ENCODE peak calls at places on chromosome 7, in ten cellular contexts. T, H, U, S, Q, Z, V, X, J and L are unnamed samples.
A peak's percentile ranks its signal among the peaks of the same experiment; 100 is the strongest.

GRCh38 chr7:140923358-140924006 is 1.2 kb downstream of the BRAF start:
- DNase-seq in S (peak; percentile 4), T (peak; percentile 15), Z (no peak), U (peak; percentile 18), H (no peak), V (no peak), J (peak; percentile 35), X (no peak), Q (no peak), L (no peak)

GRCh38 chr7:37315752-37316711 is 132.6 kb downstream of the ELMO1 start:
- DNase-seq in T (no peak), V (no peak), J (peak; percentile 16), Z (peak; percentile 45), H (no peak), U (no peak), X (no peak), Q (peak; percentile 43), S (no peak), L (no peak)

GRCh38 chr7:71131256-71131752 is 640 bp upstream of the GALNT17 start:
- DNase-seq in V (peak; percentile 33), Q (no peak), J (no peak), X (peak; percentile 6), U (peak; percentile 77), Z (peak; percentile 27), H (no peak), T (peak; percentile 0), S (peak; percentile 2), L (no peak)

GRCh38 chr7:151993977-151994676 is 31.3 kb upstream of the GALNT11 start:
- DNase-seq in Z (no peak), H (no peak), X (peak; percentile 41), Q (no peak), T (no peak), V (no peak), U (peak; percentile 15), J (no peak), S (no peak), L (no peak)

GRCh38 chr7:100007887-100008286 is 7.5 kb upstream of the ZKSCAN1 start:
- DNase-seq in Z (no peak), J (no peak), Q (no peak), H (no peak), S (no peak), X (no peak), T (no peak), V (no peak), U (no peak), L (no peak)

GRCh38 chr7:111869266-111869665 is 307.0 kb upstream of the IMMP2L start:
- DNase-seq in X (no peak), H (no peak), J (no peak), Q (no peak), T (no peak), U (no peak), Z (no peak), V (no peak), S (no peak), L (no peak)

GRCh38 chr7:107693396-107693795 is 32.8 kb downstream of the SLC26A4 start:
- DNase-seq in H (no peak), X (no peak), Z (no peak), U (no peak), Q (no peak), S (peak; percentile 50), J (peak; percentile 36), V (no peak), T (no peak), L (no peak)

GRCh38 chr7:154777023-154777422 is 225.9 kb downstream of the PAXIP1 start:
- DNase-seq in X (no peak), U (no peak), H (no peak), S (no peak), Z (no peak), J (no peak), T (no peak), Q (no peak), V (no peak), L (no peak)

GRCh38 chr7:19114591-19114855 is 2.9 kb downstream of the TWIST1 start:
- DNase-seq in T (no peak), V (no peak), J (peak; percentile 44), S (no peak), H (no peak), Z (no peak), Q (no peak), U (no peak), X (no peak), L (no peak)

GRCh38 chr7:129199406-129199805 is 11.0 kb downstream of the SMO start:
- DNase-seq in T (no peak), X (no peak), V (no peak), U (no peak), Z (no peak), S (no peak), J (no peak), Q (no peak), H (no peak), L (no peak)

GRCh38 chr7:10708447-10708846 is 265.2 kb upstream of the PHF14 start:
- DNase-seq in S (no peak), X (peak; percentile 22), V (peak; percentile 73), J (no peak), Z (no peak), Q (no peak), T (no peak), U (peak; percentile 65), H (no peak), L (no peak)
- TF ChIP-seq CTCF in S (peak; percentile 47), X (no peak), V (peak; percentile 61), J (no peak), Z (no peak), Q (no peak), T (no peak), U (peak; percentile 22), H (no peak), L (peak; percentile 51)

DNA sequence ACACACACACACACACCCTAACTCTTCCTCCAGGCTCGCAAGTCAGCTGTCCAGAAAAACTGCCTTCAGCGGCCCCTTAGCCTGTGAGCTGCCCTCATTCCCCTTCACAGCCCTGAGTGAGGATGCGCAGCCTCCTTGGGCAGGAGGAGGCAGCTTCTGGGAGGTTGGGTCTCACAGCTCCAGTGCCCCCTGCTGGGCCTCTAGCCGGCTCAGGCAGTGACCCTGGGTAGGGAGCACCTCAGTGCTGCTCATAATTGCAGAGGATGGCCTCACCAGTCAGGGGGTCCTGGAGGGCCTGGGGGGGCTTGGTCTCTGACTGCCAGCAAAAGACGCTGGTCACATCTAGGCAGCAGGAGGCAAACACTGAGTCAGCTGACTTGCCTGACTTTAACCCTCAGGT is 43.7 kb downstream of the ZNF273 start:
- DNase-seq in V (no peak), U (peak; percentile 28), H (no peak), Z (no peak), J (peak; percentile 4), Q (peak; percentile 28), X (peak; percentile 53), S (no peak), T (no peak), L (no peak)
- TF ChIP-seq CTCF in V (no peak), U (no peak), H (no peak), Z (no peak), J (peak; percentile 11), Q (no peak), X (peak; percentile 29), S (peak; percentile 49), T (no peak), L (no peak)

GRCh38 chr7:40306596-40306995 is 171.8 kb downstream of the SUGCT start:
- DNase-seq in Q (no peak), V (no peak), S (peak; percentile 70), X (no peak), T (peak; percentile 64), U (no peak), Z (no peak), H (no peak), J (no peak), L (no peak)

GRCh38 chr7:40316176-40316575 is 181.4 kb downstream of the SUGCT start:
- DNase-seq in T (no peak), V (no peak), Q (no peak), X (no peak), H (no peak), J (no peak), U (no peak), Z (no peak), S (no peak), L (no peak)

GRCh38 chr7:40315277-40315676 is 180.5 kb downstream of the SUGCT start:
- DNase-seq in Z (no peak), Q (no peak), T (peak; percentile 62), X (no peak), U (no peak), H (no peak), V (no peak), J (no peak), S (no peak), L (no peak)

GRCh38 chr7:40310213-40310612 is 175.4 kb downstream of the SUGCT start:
- DNase-seq in V (no peak), T (peak; percentile 36), U (no peak), Q (no peak), X (no peak), H (no peak), S (no peak), J (no peak), Z (no peak), L (no peak)

DNA sequence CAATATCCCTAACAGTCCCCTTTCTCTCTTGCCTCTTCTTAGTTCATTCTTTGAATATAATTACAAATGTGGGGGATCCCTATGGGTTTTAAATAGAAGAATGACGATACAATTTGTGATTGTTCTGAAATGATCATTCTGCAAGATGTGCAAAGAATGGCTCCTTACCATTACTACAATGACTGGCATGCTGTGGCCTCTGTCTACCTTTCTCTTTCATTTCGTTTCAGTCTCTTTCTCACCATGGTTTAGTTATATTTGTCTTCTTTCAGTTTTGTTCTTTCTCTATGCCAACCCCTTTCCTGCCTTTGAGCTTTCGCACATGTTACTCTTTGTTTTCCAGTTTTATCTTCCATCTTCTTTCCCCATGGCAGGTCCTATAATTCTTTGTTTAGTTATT is 176.5 kb downstream of the SUGCT start:
- DNase-seq in H (no peak), S (no peak), T (no peak), Q (no peak), X (no peak), V (peak; percentile 65), J (no peak), U (no peak), Z (no peak), L (no peak)
- TF ChIP-seq CTCF in H (no peak), S (no peak), T (no peak), Q (no peak), X (no peak), V (no peak), J (no peak), U (no peak), Z (no peak), L (no peak)

GRCh38 chr7:49320083-49320482 is 395.7 kb downstream of the CDC14C start:
- DNase-seq in X (no peak), Z (no peak), J (no peak), H (no peak), S (no peak), U (no peak), T (no peak), Q (no peak), V (no peak), L (no peak)

GRCh38 chr7:49327155-49327554 is 402.8 kb downstream of the CDC14C start:
- DNase-seq in J (no peak), H (no peak), Q (no peak), V (no peak), T (no peak), X (no peak), U (no peak), S (no peak), Z (no peak), L (no peak)

GRCh38 chr7:49322476-49322875 is 398.1 kb downstream of the CDC14C start:
- DNase-seq in S (no peak), Q (no peak), X (no peak), J (no peak), U (no peak), T (no peak), H (no peak), Z (no peak), V (peak; percentile 53), L (no peak)

GRCh38 chr7:49324707-49325106 is 400.4 kb downstream of the CDC14C start:
- DNase-seq in H (no peak), J (peak; percentile 46), U (no peak), Q (no peak), S (no peak), Z (no peak), V (no peak), T (no peak), X (no peak), L (no peak)
- TF ChIP-seq CTCF in H (no peak), J (no peak), U (no peak), Q (no peak), S (no peak), Z (no peak), V (peak; percentile 11), T (no peak), X (no peak), L (no peak)